ENCODE peak calls at places on chromosomes 4 and X, in five cellular contexts. R is A549, Q is GM23338, N is HepG2, H is GM12878. E is an unnamed sample.

GRCh38 chr4:57156242-57156990 is 46.2 kb upstream of the IGFBP7 start:
- DNase-seq in R (peak; percentile 29), Q (no peak), N (no peak), H (no peak), E (no peak)

GRCh38 chr4:105831189-105831588 is 64.1 kb upstream of the NPNT start:
- DNase-seq in R (no peak), Q (no peak), N (no peak), H (no peak), E (no peak)

GRCh38 chrX:155027509-155028066 is 944 bp downstream of the FUNDC2 start:
- DNase-seq in R (peak; percentile 53), Q (no peak), N (peak; percentile 11), H (no peak), E (no peak)

GRCh38 chr4:131098976-131099375 is 2003.0 kb downstream of the C4orf33 start:
- DNase-seq in R (no peak), Q (no peak), N (no peak), H (no peak), E (no peak)

GRCh38 chr4:94516067-94516466 is 64.3 kb downstream of the PDLIM5 start:
- DNase-seq in R (peak; percentile 63), Q (no peak), N (peak; percentile 76), H (no peak), E (no peak)

GRCh38 chr4:185464887-185465286 is 6.6 kb downstream of the CCDC110 start:
- DNase-seq in R (no peak), Q (no peak), N (no peak), H (no peak), E (no peak)

GRCh38 chr4:92303621-92304027 is at the start of gene GRID2:
- DNase-seq in R (no peak), Q (peak; percentile 90), N (no peak), H (no peak), E (no peak)

GRCh38 chrX:368811-369562 is 17.7 kb downstream of the PPP2R3B start:
- DNase-seq in R (peak; percentile 43), Q (peak; percentile 53), N (no peak), H (no peak), E (peak; percentile 51)

GRCh38 chr4:20723019-20723418 is 22.8 kb downstream of the PACRGL start:
- DNase-seq in R (no peak), Q (no peak), N (no peak), H (no peak), E (no peak)

GRCh38 chr4:22434895-22435294 is 81.0 kb downstream of the ADGRA3 start:
- DNase-seq in R (peak; percentile 59), Q (peak; percentile 83), N (peak; percentile 59), H (no peak), E (peak; percentile 10)

GRCh38 chr4:156390599-156391296 is 437.1 kb upstream of the CTSO start:
- DNase-seq in R (no peak), Q (no peak), N (no peak), H (no peak), E (no peak)

GRCh38 chrX:6026484-6026883 is 202.2 kb downstream of the NLGN4X start:
- DNase-seq in R (no peak), Q (peak; percentile 27), N (no peak), H (no peak), E (no peak)

GRCh38 chrX:1451251-1451675 is 1.4 kb downstream of the ASMTL start:
- DNase-seq in R (no peak), Q (no peak), N (no peak), H (no peak), E (no peak)

GRCh38 chr4:116480486-116480990 is 604.8 kb downstream of the TRAM1L1 start:
- DNase-seq in R (no peak), Q (no peak), N (no peak), H (no peak), E (peak; percentile 52)

GRCh38 chrX:69101655-69102251 is 63.5 kb downstream of the PJA1 start:
- DNase-seq in R (no peak), Q (no peak), N (no peak), H (no peak), E (no peak)

GRCh38 chr4:968221-968620 is 5.1 kb downstream of the DGKQ start:
- DNase-seq in R (no peak), Q (peak; percentile 45), N (no peak), H (no peak), E (no peak)

GRCh38 chr4:104491826-104492771 is 2.6 kb downstream of the CXXC4 start:
- DNase-seq in R (peak; percentile 13), Q (peak; percentile 74), N (no peak), H (peak; percentile 87), E (no peak)

GRCh38 chr4:180197471-180197870 is 2045.7 kb upstream of the TENM3 start:
- DNase-seq in R (no peak), Q (peak; percentile 8), N (no peak), H (no peak), E (no peak)

GRCh38 chr4:22391548-22391947 is 124.3 kb downstream of the ADGRA3 start:
- DNase-seq in R (no peak), Q (peak; percentile 56), N (no peak), H (no peak), E (no peak)

GRCh38 chr4:166144607-166145006 is 271.6 kb downstream of the TLL1 start:
- DNase-seq in R (no peak), Q (no peak), N (no peak), H (no peak), E (no peak)

GRCh38 chrX:127030011-127030738 is 210.6 kb downstream of the PRR32 start:
- DNase-seq in R (no peak), Q (no peak), N (no peak), H (no peak), E (no peak)

GRCh38 chrX:7272301-7272700 is 124.3 kb upstream of the PUDP start:
- DNase-seq in R (no peak), Q (no peak), N (no peak), H (no peak), E (no peak)
- H3K4me2 ChIP-seq in R (no peak overlapping the region), Q (no peak overlapping the region), N (no peak overlapping the region), H (no peak overlapping the region), E (no peak overlapping the region)

GRCh38 chrX:10025742-10026493 is 58.8 kb downstream of the CLDN34 start:
- DNase-seq in R (no peak), Q (no peak), N (no peak), H (no peak), E (no peak)

GRCh38 chrX:10032147-10032546 is 65.0 kb downstream of the CLDN34 start:
- DNase-seq in R (no peak), Q (no peak), N (no peak), H (no peak), E (peak; percentile 9)

GRCh38 chrX:10030570-10030969 is 63.4 kb downstream of the CLDN34 start:
- DNase-seq in R (peak; percentile 92), Q (no peak), N (peak; percentile 53), H (no peak), E (no peak)

GRCh38 chrX:10031743-10032142 is 64.6 kb downstream of the CLDN34 start:
- DNase-seq in R (no peak), Q (no peak), N (no peak), H (no peak), E (no peak)

GRCh38 chrX:10028283-10029104 is 61.3 kb downstream of the CLDN34 start:
- DNase-seq in R (no peak), Q (no peak), N (no peak), H (no peak), E (no peak)
- TF ChIP-seq JUNB in R (no peak), Q (no peak), N (no peak), H (no peak), E (no peak)

GRCh38 chr4:120299631-120300030 is 233.0 kb upstream of the MAD2L1 start:
- DNase-seq in R (no peak), Q (no peak), N (no peak), H (no peak), E (no peak)

GRCh38 chr4:120304801-120305200 is 238.2 kb upstream of the MAD2L1 start:
- DNase-seq in R (no peak), Q (no peak), N (no peak), H (no peak), E (no peak)
- H3K4me2 ChIP-seq in R (no peak overlapping the region), Q (no peak overlapping the region), N (no peak overlapping the region), H (no peak overlapping the region), E (no peak overlapping the region)

DNA sequence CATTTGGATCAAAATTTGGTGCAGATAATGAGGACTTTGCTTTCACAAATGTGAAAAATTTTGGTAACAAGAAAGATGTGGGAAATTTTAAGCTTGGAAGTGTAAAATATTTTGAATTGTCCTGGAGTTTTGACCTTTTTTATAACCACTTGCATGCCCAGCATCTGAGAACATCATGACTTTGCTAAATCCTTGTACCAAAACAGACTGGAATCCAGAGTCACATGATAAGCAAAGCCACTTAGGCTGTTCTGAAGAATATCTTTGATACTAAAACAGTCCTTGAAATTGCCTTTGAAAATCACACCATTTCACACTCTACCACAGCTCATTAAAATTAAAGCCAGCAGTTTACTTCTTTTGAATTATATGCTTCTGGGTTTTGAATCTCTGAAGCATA is 2.5 kb upstream of the PPM1K start:
- DNase-seq in R (no peak), Q (no peak), N (no peak), H (no peak), E (no peak)
- TF ChIP-seq JUNB in R (no peak), Q (no peak), N (no peak), H (no peak), E (no peak)

GRCh38 chr4:83221897-83222441 is 62.6 kb downstream of the COQ2 start:
- DNase-seq in R (no peak), Q (no peak), N (no peak), H (peak; percentile 93), E (no peak)
- H3K4me2 ChIP-seq in R (no peak overlapping the region), Q (no peak overlapping the region), N (no peak overlapping the region), H (peak overlapping the region; percentile 57), E (no peak overlapping the region)

GRCh38 chrX:73647212-73647611 is 84.2 kb downstream of the CHIC1 start:
- DNase-seq in R (no peak), Q (no peak), N (no peak), H (no peak), E (no peak)
- TF ChIP-seq JUNB in R (no peak), Q (no peak), N (no peak), H (no peak), E (no peak)

DNA sequence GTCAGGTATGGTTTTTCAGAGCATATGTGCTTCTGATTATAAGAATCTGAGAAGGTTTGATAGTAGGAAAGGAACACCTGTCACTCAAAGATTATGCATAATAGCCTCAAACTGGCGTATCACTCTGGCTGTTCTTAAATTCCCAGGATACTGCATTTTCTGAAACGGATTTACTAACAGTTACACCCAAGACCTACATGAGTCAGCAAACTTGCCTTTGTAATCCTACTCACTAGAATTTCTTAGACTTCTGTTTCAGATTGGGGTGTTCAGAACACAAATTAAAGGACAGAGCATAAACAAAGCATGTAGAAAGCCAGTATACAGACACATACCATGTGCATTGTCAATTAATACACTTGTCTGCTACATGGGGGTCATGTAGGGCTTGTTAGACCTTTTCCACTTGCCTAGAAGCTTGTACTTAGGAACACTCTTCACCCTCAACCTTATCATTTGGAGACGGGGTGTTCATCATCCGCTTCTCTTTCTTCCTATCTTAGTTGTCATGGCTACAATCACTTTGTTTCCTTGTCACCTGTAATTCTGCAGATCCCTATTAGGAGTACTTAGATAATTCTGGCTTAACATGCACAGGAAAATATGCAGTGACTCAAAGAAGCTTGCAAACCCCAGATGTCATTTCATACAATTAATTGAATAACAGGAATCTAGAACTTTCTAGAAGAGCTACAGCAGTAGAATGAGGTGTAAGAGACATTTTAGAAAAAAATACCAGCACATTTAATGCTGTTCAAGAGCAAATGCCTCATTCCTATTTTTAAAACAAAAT is 593.0 kb upstream of the TENM3 start:
- DNase-seq in R (no peak), Q (no peak), N (no peak), H (no peak), E (no peak)
- H3K4me2 ChIP-seq in R (no peak overlapping the region), Q (no peak overlapping the region), N (no peak overlapping the region), H (no peak overlapping the region), E (no peak overlapping the region)

GRCh38 chrX:66633541-66633940 is 5.3 kb downstream of the EDA2R start:
- DNase-seq in R (no peak), Q (no peak), N (no peak), H (no peak), E (no peak)
- TF ChIP-seq JUNB in R (no peak), Q (no peak), N (no peak), H (no peak), E (no peak)

GRCh38 chr4:2330119-2331042 is 68.5 kb upstream of the MXD4 start:
- DNase-seq in R (peak; percentile 27), Q (no peak), N (no peak), H (no peak), E (no peak)
- H3K4me2 ChIP-seq in R (peak overlapping the region; percentile 66), Q (no peak overlapping the region), N (no peak overlapping the region), H (no peak overlapping the region), E (no peak overlapping the region)